ENCODE peak calls at places on chromosome 3, in six cellular contexts. W is astrocyte of the spinal cord, X is fibroblast of lung, F is GM13977, A is brain microvascular endothelial cell, P is LNCaP clone FGC. T is an unnamed sample.

GRCh38 chr3:94256888-94257813 is 194.3 kb downstream of the NSUN3 start:
- DNase-seq in W (no peak), X (no peak), F (no peak), A (no peak), P (no peak), T (no peak)

GRCh38 chr3:160163259-160163878 is 61.9 kb upstream of the C3orf80 start:
- DNase-seq in W (peak; percentile 55), X (peak; percentile 62), F (no peak), A (no peak), P (peak; percentile 19), T (no peak)

GRCh38 chr3:106249159-106249558 is 380.3 kb upstream of the CBLB start:
- DNase-seq in W (peak; percentile 13), X (peak; percentile 77), F (no peak), A (no peak), P (no peak), T (no peak)

GRCh38 chr3:63295806-63296205 is 17.7 kb downstream of the SYNPR start:
- DNase-seq in W (no peak), X (no peak), F (no peak), A (no peak), P (peak; percentile 6), T (no peak)

GRCh38 chr3:133896002-133896761 is 500 bp upstream of the RAB6B start:
- DNase-seq in W (peak; percentile 10), X (peak; percentile 2), F (no peak), A (no peak), P (no peak), T (peak; percentile 16)

GRCh38 chr3:42515976-42516375 is 13.5 kb downstream of the VIPR1 start:
- DNase-seq in W (no peak), X (no peak), F (no peak), A (no peak), P (no peak), T (no peak)

GRCh38 chr3:161674402-161674801 is 177.8 kb downstream of the OTOL1 start:
- DNase-seq in W (no peak), X (no peak), F (no peak), A (no peak), P (no peak), T (no peak)

GRCh38 chr3:160257606-160258005 is 32.4 kb downstream of the C3orf80 start:
- DNase-seq in W (no peak), X (no peak), F (no peak), A (no peak), P (no peak), T (no peak)

GRCh38 chr3:143218176-143218575 is 98.6 kb downstream of the CHST2 start:
- DNase-seq in W (no peak), X (no peak), F (no peak), A (no peak), P (no peak), T (no peak)

GRCh38 chr3:33722186-33722585 is 4.1 kb upstream of the CLASP2 start:
- DNase-seq in W (peak; percentile 27), X (no peak), F (no peak), A (peak; percentile 25), P (no peak), T (no peak)

GRCh38 chr3:83928391-83928790 is 1030.4 kb upstream of the CADM2 start:
- DNase-seq in W (no peak), X (peak; percentile 27), F (peak; percentile 19), A (no peak), P (peak; percentile 52), T (peak; percentile 7)

GRCh38 chr3:168034152-168034928 is 61.4 kb downstream of the GOLIM4 start:
- DNase-seq in W (peak; percentile 73), X (peak; percentile 51), F (no peak), A (peak; percentile 67), P (no peak), T (no peak)

DNA sequence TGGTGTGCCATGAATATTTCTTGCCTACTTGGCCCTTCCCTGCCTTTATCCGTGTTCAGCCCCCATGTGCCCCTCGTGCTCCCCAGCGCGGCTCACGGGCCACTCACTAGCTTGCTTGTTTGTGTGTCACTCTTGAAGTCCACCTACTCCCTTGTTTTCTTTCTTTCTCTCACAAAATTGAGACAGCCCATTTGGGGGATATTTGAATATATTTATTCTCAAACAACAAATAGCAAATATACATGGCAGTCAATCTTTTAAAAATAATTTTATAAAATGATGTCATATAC is 82.2 kb downstream of the PLXNA1 start:
- DNase-seq in W (no peak), X (no peak), F (no peak), A (no peak), P (no peak), T (no peak)
- TF ChIP-seq CTCF in W (no peak), X (no peak), F (no peak), A (no peak), P (no peak), T (no peak)

DNA sequence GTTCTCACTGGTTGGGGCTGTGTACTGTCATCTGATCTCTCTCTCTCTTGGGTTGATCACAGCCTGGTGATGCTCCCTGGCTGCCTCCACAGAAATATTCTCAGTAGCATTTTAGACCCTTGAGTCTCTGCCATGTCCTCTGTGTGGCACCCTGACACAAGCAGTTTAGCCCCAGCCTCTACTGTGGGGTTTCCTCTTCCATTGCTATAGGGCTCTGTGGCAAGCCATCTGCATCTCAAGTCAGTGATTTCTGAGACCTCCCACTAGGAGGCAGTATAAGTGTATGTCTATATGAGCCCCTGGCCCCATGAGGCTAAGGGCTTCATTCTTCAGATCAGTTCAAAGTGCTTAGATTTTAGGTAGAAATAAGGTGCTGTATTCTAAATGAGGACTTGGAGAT is 50.6 kb upstream of the PLAAT1 start:
- DNase-seq in W (peak; percentile 21), X (no peak), F (peak; percentile 29), A (no peak), P (no peak), T (peak; percentile 21)
- TF ChIP-seq CTCF in W (peak; percentile 53), X (peak; percentile 13), F (peak; percentile 50), A (peak; percentile 52), P (peak; percentile 58), T (no peak)

GRCh38 chr3:127819086-127819485 is 3.2 kb downstream of the MGLL start:
- DNase-seq in W (no peak), X (no peak), F (no peak), A (no peak), P (peak; percentile 18), T (no peak)

GRCh38 chr3:127822166-127822835 is at the start of gene MGLL:
- DNase-seq in W (peak; percentile 51), X (peak; percentile 44), F (peak; percentile 48), A (peak; percentile 20), P (no peak), T (peak; percentile 33)

GRCh38 chr3:127819656-127820055 is 2.7 kb downstream of the MGLL start:
- DNase-seq in W (no peak), X (no peak), F (no peak), A (no peak), P (no peak), T (no peak)

GRCh38 chr3:127820871-127821853 is 1.2 kb downstream of the MGLL start:
- DNase-seq in W (peak; percentile 23), X (peak; percentile 73), F (peak; percentile 64), A (no peak), P (peak; percentile 76), T (peak; percentile 32)

GRCh38 chr3:127820221-127820870 is 2.0 kb downstream of the MGLL start:
- DNase-seq in W (peak; percentile 15), X (peak; percentile 68), F (peak; percentile 42), A (no peak), P (no peak), T (no peak)
- TF ChIP-seq CTCF in W (peak; percentile 27), X (peak; percentile 33), F (no peak), A (peak; percentile 46), P (no peak), T (no peak)

GRCh38 chr3:90091557-90091956 is 984.1 kb downstream of the EPHA3 start:
- DNase-seq in W (peak; percentile 56), X (peak; percentile 87), F (no peak), A (peak; percentile 61), P (no peak), T (no peak)
- TF ChIP-seq CTCF in W (peak; percentile 62), X (peak; percentile 56), F (peak; percentile 41), A (peak; percentile 75), P (peak; percentile 63), T (peak; percentile 42)

DNA sequence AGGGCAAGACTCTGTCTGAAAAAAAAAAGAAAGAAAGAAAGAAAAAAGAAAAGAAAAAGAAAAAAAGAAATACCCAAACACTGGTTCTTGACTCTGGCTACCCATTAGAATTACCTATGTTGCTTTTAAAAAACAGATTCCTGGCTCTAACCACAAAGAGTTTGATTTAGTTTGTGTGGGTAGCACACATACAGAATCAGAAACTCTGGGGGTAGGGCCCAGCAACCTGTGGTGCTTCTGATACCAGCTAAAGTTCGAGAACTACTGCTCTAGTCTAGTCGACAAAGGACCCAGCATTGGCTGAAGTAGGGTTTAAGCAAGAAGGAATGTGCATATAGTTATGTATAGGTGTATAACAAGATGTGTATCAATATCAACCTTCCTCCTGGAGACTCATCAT is 392.7 kb downstream of the EFHB start:
- DNase-seq in W (no peak), X (no peak), F (no peak), A (no peak), P (no peak), T (no peak)
- TF ChIP-seq CTCF in W (no peak), X (no peak), F (no peak), A (no peak), P (no peak), T (no peak)

GRCh38 chr3:196914866-196915265 is 27.5 kb downstream of the NCBP2 start:
- DNase-seq in W (no peak), X (no peak), F (no peak), A (no peak), P (no peak), T (no peak)

GRCh38 chr3:196915375-196915774 is 27.0 kb downstream of the NCBP2 start:
- DNase-seq in W (no peak), X (no peak), F (no peak), A (no peak), P (no peak), T (no peak)

GRCh38 chr3:196920733-196921132 is 21.6 kb downstream of the NCBP2 start:
- DNase-seq in W (no peak), X (no peak), F (no peak), A (no peak), P (no peak), T (no peak)

GRCh38 chr3:196916995-196917394 is 25.3 kb downstream of the NCBP2 start:
- DNase-seq in W (no peak), X (no peak), F (no peak), A (no peak), P (no peak), T (no peak)

DNA sequence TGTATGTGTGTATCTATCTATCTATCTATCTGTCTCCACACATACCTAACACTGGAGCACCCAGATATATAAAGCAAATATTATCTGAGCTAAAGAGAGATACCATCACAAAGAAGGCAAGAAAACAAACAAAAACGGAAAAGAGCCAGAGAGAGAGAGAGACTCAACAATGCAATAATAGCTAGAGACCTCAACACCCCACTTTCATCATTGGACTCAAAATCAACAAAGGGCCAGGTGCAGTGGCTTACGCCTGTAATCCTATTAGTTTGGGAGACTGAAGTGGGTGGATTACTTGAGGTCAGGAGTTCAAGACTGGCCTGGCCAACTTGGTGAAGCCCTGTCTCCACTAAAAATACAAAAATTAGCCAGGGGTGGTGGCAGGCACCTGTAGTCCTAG is 23.4 kb downstream of the NCBP2 start:
- DNase-seq in W (no peak), X (no peak), F (no peak), A (no peak), P (no peak), T (no peak)
- TF ChIP-seq CTCF in W (no peak), X (no peak), F (no peak), A (no peak), P (no peak), T (no peak)

DNA sequence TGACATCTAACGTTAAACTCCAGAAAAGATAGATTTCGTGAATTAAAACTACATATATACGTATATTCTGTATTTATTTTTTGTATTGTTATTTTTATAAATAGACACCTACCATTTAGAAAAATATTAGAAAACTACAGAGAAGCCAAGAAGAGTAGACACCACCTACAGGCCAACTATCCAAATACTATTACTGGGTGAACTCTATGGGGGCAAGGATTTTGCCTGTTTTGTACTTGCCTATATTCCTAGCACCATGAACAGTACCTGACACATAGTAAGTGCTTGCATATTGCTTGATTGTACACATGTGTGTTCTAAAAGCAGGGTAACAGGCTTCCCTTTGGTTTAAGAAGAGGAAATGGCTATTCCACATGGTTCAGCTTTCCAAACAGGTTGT is 24.4 kb upstream of the CLEC3B start:
- DNase-seq in W (no peak), X (no peak), F (no peak), A (no peak), P (no peak), T (no peak)
- TF ChIP-seq CTCF in W (peak; percentile 32), X (no peak), F (no peak), A (peak; percentile 7), P (no peak), T (no peak)